ENCODE peak calls at places on chromosome 21, in eight cellular contexts. O, B, V, E, Q, I, Z and J are unnamed samples.

GRCh38 chr21:33254766-33255165 is 11.4 kb upstream of the IL10RB start:
- DNase-seq in O (no peak), B (no peak), V (no peak), E (no peak), Q (no peak), I (no peak), Z (no peak), J (no peak)

GRCh38 chr21:41397416-41397815 is 28.6 kb upstream of the MX1 start:
- DNase-seq in O (no peak), B (no peak), V (no peak), E (no peak), Q (no peak), I (no peak), Z (no peak), J (no peak)

GRCh38 chr21:45330075-45330781 is 42.5 kb upstream of the POFUT2 start:
- DNase-seq in O (no peak), B (no peak), V (peak; percentile 71), E (no peak), Q (no peak), I (peak; percentile 91), Z (no peak), J (no peak)

GRCh38 chr21:42440187-42440792 is 36.6 kb downstream of the UBASH3A start:
- DNase-seq in O (no peak), B (no peak), V (no peak), E (no peak), Q (no peak), I (no peak), Z (no peak), J (no peak)

GRCh38 chr21:29217818-29218252 is 80.9 kb upstream of the BACH1 start:
- DNase-seq in O (no peak), B (no peak), V (peak; percentile 62), E (no peak), Q (no peak), I (no peak), Z (no peak), J (no peak)

GRCh38 chr21:35614412-35614901 is 445.9 kb downstream of the SETD4 start:
- DNase-seq in O (no peak), B (no peak), V (no peak), E (no peak), Q (no peak), I (no peak), Z (no peak), J (no peak)

GRCh38 chr21:35226302-35226701 is 177.2 kb upstream of the RUNX1 start:
- DNase-seq in O (no peak), B (no peak), V (no peak), E (no peak), Q (no peak), I (no peak), Z (no peak), J (no peak)

GRCh38 chr21:26554365-26554764 is 18.7 kb downstream of the CYYR1 start:
- DNase-seq in O (no peak), B (no peak), V (no peak), E (peak; percentile 99), Q (peak; percentile 82), I (no peak), Z (no peak), J (no peak)

GRCh38 chr21:36847189-36847588 is 119.3 kb downstream of the HLCS start:
- DNase-seq in O (no peak), B (no peak), V (peak; percentile 50), E (no peak), Q (no peak), I (no peak), Z (no peak), J (no peak)

GRCh38 chr21:39430457-39430856 is 15.1 kb downstream of the LCA5L start:
- DNase-seq in O (no peak), B (no peak), V (no peak), E (no peak), Q (no peak), I (peak; percentile 46), Z (no peak), J (no peak)

GRCh38 chr21:34705032-34705431 is 36.2 kb downstream of the CLIC6 start:
- DNase-seq in O (no peak), B (no peak), V (no peak), E (no peak), Q (no peak), I (no peak), Z (no peak), J (no peak)

GRCh38 chr21:34020005-34020847 is 53.2 kb upstream of the MRPS6 start:
- DNase-seq in O (no peak), B (no peak), V (no peak), E (peak; percentile 21), Q (no peak), I (no peak), Z (no peak), J (no peak)

GRCh38 chr21:42671778-42672593 is 18.6 kb downstream of the PDE9A start:
- DNase-seq in O (no peak), B (no peak), V (no peak), E (no peak), Q (peak; percentile 87), I (no peak), Z (no peak), J (no peak)

GRCh38 chr21:34524671-34525601 is 12.9 kb upstream of the KCNE1 start:
- DNase-seq in O (no peak), B (no peak), V (peak; percentile 52), E (no peak), Q (no peak), I (peak; percentile 52), Z (no peak), J (no peak)

GRCh38 chr21:43320526-43320925 is 106.4 kb downstream of the SIK1 start:
- DNase-seq in O (no peak), B (no peak), V (no peak), E (no peak), Q (no peak), I (no peak), Z (no peak), J (no peak)

GRCh38 chr21:14767192-14767852 is 221.2 kb upstream of the SAMSN1 start:
- DNase-seq in O (no peak), B (no peak), V (no peak), E (no peak), Q (no peak), I (no peak), Z (no peak), J (no peak)

GRCh38 chr21:15731243-15731613 is 1.4 kb downstream of the USP25 start:
- DNase-seq in O (no peak), B (no peak), V (no peak), E (no peak), Q (no peak), I (no peak), Z (no peak), J (no peak)

GRCh38 chr21:17105972-17106371 is 406.9 kb upstream of the CXADR start:
- DNase-seq in O (no peak), B (no peak), V (no peak), E (no peak), Q (no peak), I (no peak), Z (no peak), J (no peak)

GRCh38 chr21:31397939-31398338 is 53.9 kb upstream of the TIAM1 start:
- DNase-seq in O (no peak), B (no peak), V (no peak), E (no peak), Q (no peak), I (no peak), Z (no peak), J (no peak)

GRCh38 chr21:34135330-34135729 is 62.0 kb downstream of the MRPS6 start:
- DNase-seq in O (no peak), B (no peak), V (no peak), E (no peak), Q (no peak), I (no peak), Z (no peak), J (no peak)

GRCh38 chr21:16079830-16080229 is 350.0 kb downstream of the USP25 start:
- DNase-seq in O (no peak), B (no peak), V (no peak), E (no peak), Q (no peak), I (no peak), Z (no peak), J (no peak)